ENCODE peak calls at places on chromosomes 2 and 18, in nine cellular contexts. S is GM23248; L is CD4-positive, CD25-positive, alpha-beta regulatory T cell; K is esophagus muscularis mucosa; J is upper lobe of right lung; E is uterus; Y is small intestine; D is transverse colon; O is cardiac muscle cell. B is an unnamed sample. For H3K9me3, the result is how much of the 10 kb centered on the place peaks cover.

GRCh38 chr2:26462511-26463251 is 15.2 kb downstream of the OTOF start:
- DNase-seq in E (no peak), J (no peak), O (peak), L (no peak), D (peak), K (no peak), Y (peak), S (peak), B (no peak)

GRCh38 chr2:9408641-9409151 is 14.6 kb downstream of the ITGB1BP1 start:
- DNase-seq in J (peak), E (no peak), O (no peak), S (no peak), D (no peak), L (no peak), Y (no peak), K (no peak), B (no peak)

GRCh38 chr18:8948471-8949149 is 153.9 kb upstream of the NDUFV2 start:
- DNase-seq in L (no peak), Y (no peak), J (no peak), E (no peak), D (no peak), O (no peak), K (no peak), S (peak), B (no peak)

GRCh38 chr18:78506031-78506461 is 473.6 kb upstream of the SALL3 start:
- DNase-seq in L (no peak), K (no peak), Y (no peak), S (no peak), O (peak), E (no peak), J (no peak), D (no peak), B (no peak)

GRCh38 chr18:49843778-49844625 is 30.7 kb upstream of the ACAA2 start:
- DNase-seq in D (no peak), L (no peak), Y (no peak), J (no peak), K (no peak), O (no peak), E (no peak), S (no peak), B (no peak)

GRCh38 chr2:31558401-31559295 is 22.1 kb downstream of the SRD5A2 start:
- DNase-seq in S (peak), K (no peak), L (no peak), O (no peak), Y (no peak), D (no peak), E (no peak), J (no peak), B (peak)

GRCh38 chr2:147204102-147204501 is 640.7 kb upstream of the ACVR2A start:
- DNase-seq in O (no peak), K (no peak), J (no peak), E (no peak), S (peak), L (no peak), D (no peak), Y (no peak), B (no peak)

GRCh38 chr2:70520825-70521224 is 32.8 kb downstream of the TGFA start:
- DNase-seq in J (no peak), S (no peak), D (no peak), E (no peak), Y (peak), O (no peak), L (no peak), K (no peak), B (no peak)

GRCh38 chr2:241540391-241540765 is 18.2 kb upstream of the BOK start:
- DNase-seq in D (no peak), L (no peak), K (no peak), Y (peak), O (no peak), S (no peak), J (peak), E (no peak), B (no peak)

GRCh38 chr18:36212978-36213303 is 25.6 kb downstream of the MOCOS start:
- DNase-seq in Y (no peak), J (no peak), S (no peak), D (no peak), E (no peak), L (no peak), K (peak), O (no peak), B (no peak)

GRCh38 chr2:23445450-23445868 is 60.5 kb downstream of the KLHL29 start:
- DNase-seq in Y (no peak), O (no peak), E (no peak), S (peak), L (no peak), D (no peak), K (no peak), J (no peak), B (peak)

GRCh38 chr2:190858817-190859216 is 21.8 kb upstream of the GLS start:
- DNase-seq in J (no peak), S (peak), O (no peak), E (no peak), Y (no peak), L (no peak), D (no peak), K (no peak), B (no peak)

GRCh38 chr2:64873472-64873924 is 115.7 kb upstream of the SLC1A4 start:
- DNase-seq in J (peak), D (peak), E (peak), L (peak), K (peak), S (peak), Y (peak), O (peak), B (no peak)

GRCh38 chr18:4751523-4751922 is 296.4 kb upstream of the DLGAP1 start:
- DNase-seq in L (no peak), D (no peak), E (no peak), S (no peak), J (no peak), K (no peak), Y (no peak), O (no peak), B (no peak)

GRCh38 chr2:95361216-95361980 is 41.1 kb upstream of the FAHD2A start:
- DNase-seq in Y (no peak), D (no peak), L (no peak), E (no peak), K (no peak), J (peak), O (no peak), S (no peak), B (no peak)

GRCh38 chr2:170498559-170498958 is 216.6 kb upstream of the SP5 start:
- DNase-seq in D (no peak), K (peak), S (no peak), E (no peak), Y (no peak), J (no peak), L (no peak), O (no peak), B (no peak)

GRCh38 chr18:1653873-1654272 is 749.2 kb downstream of the ADCYAP1 start:
- DNase-seq in S (no peak), L (no peak), Y (no peak), O (no peak), D (no peak), K (no peak), E (no peak), J (no peak), B (no peak)

GRCh38 chr18:79932907-79933306 is 18.5 kb downstream of the SLC66A2 start:
- DNase-seq in L (no peak), S (no peak), J (no peak), O (no peak), D (no peak), K (no peak), E (no peak), Y (no peak), B (no peak)
- H3K9me3 ChIP-seq in L (half or more), S (under half), J (under half), O (under half), D (under half), K (under half), E (under half), Y (under half), B (under half)

DNA sequence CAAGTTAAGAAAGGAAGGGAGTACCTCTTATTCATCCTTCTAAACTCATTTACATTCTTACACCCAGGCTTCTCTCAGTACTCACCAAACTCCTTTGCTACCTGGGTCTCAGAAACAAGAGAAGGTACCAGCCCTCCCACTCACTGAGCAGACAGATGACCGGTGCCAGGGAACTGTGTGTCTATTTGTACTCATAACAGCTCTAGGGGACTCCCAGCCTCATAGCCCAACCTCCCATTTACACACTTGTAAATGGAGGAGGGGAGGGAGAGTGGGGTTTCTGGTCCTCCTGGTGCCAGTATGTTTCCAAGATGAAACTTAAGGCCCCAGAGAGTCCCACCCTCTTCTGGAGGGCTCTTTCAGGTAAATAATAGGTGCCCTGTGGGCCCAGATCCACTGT is 42.8 kb upstream of the SIGLEC15 start:
- DNase-seq in J (no peak), O (no peak), E (no peak), L (no peak), Y (no peak), K (no peak), D (no peak), S (no peak), B (no peak)
- H3K9me3 ChIP-seq in J (under half), O (under half), E (under half), L (under half), Y (under half), K (under half), D (under half), S (under half), B (under half)

GRCh38 chr2:44983836-44984604 is 25.2 kb downstream of the SIX2 start:
- DNase-seq in J (no peak), L (no peak), D (no peak), E (no peak), S (no peak), K (no peak), O (no peak), Y (no peak), B (no peak)

GRCh38 chr2:44994377-44994776 is 14.9 kb downstream of the SIX2 start:
- DNase-seq in J (no peak), O (no peak), L (no peak), S (no peak), Y (no peak), D (no peak), E (no peak), K (no peak), B (no peak)

DNA sequence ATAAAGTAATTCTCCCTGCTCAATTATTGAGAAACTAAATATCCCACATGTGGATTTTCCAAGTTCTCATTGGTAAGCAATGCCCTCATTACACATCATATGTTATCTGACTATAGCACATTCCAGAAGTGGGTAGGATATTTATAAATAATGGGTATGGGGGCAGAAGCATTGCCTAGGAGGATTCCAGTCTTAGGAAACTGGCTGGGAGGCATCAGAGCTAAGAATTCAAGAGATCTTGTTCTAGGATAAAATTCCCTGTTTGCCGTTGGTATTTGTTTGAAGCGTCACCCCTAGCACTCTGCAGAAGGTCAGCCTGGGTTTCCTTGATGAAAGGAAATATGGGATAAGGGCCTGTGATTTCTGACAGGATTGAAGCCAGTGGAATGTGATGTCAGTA is 20.1 kb downstream of the SIX2 start:
- DNase-seq in J (no peak), K (no peak), E (no peak), Y (no peak), O (no peak), D (no peak), L (no peak), S (no peak), B (no peak)
- H3K9me3 ChIP-seq in J (under half), K (under half), E (under half), Y (under half), O (under half), D (under half), L (under half), S (under half), B (under half)

GRCh38 chr18:56171854-56172253 is 466.5 kb downstream of the TXNL1 start:
- DNase-seq in K (no peak), S (no peak), E (no peak), L (no peak), J (no peak), O (no peak), D (no peak), Y (no peak), B (no peak)

GRCh38 chr18:56173542-56174220 is 464.7 kb downstream of the TXNL1 start:
- DNase-seq in Y (no peak), K (no peak), E (no peak), O (no peak), L (no peak), D (no peak), S (no peak), J (no peak), B (no peak)

GRCh38 chr18:56172527-56172926 is 465.9 kb downstream of the TXNL1 start:
- DNase-seq in L (no peak), D (no peak), J (no peak), O (no peak), K (no peak), Y (no peak), E (no peak), S (no peak), B (no peak)

GRCh38 chr18:56175309-56175708 is 463.1 kb downstream of the TXNL1 start:
- DNase-seq in Y (no peak), L (no peak), D (no peak), O (no peak), J (no peak), E (no peak), K (no peak), S (peak), B (no peak)

DNA sequence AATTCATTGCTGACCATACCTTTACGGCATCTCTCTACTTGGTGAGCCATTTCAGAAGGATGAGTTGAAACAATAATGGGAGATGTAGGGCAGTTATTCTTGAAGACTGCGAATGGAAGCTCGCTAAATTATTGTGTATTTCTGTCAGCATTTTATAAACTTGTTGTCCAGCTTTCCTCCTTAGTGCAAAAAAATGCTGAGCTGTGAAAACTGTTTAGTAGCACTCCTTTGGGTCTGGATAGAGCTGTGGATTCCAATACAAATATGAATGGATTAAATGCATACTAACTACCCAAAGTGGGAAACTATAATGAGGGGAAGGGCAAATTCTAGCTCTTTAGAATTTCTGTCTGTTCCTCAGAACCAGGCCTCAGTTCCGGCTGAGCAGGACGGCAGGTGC is 461.6 kb downstream of the TXNL1 start:
- DNase-seq in O (no peak), E (no peak), Y (no peak), K (no peak), S (no peak), L (no peak), J (no peak), D (no peak), B (no peak)
- H3K9me3 ChIP-seq in O (under half), E (under half), Y (under half), K (under half), S (under half), L (under half), J (under half), D (under half), B (under half)